ENCODE peak calls at places on chromosomes 11 and 22, in four cellular contexts. B, J, S and T are unnamed samples.

GRCh38 chr11:118052581-118053206 is 24.2 kb upstream of the TMPRSS4 start:
- DNase-seq in S (no peak), J (no peak), B (no peak), T (no peak)

GRCh38 chr22:31143537-31143936 is 3.2 kb upstream of the PLA2G3 start:
- DNase-seq in J (no peak), S (no peak), B (no peak), T (no peak)

GRCh38 chr22:18057568-18058209 is 20.1 kb upstream of the PEX26 start:
- DNase-seq in S (no peak), J (no peak), B (no peak), T (peak; percentile 99)

GRCh38 chr11:8287297-8288070 is 23.8 kb upstream of the LMO1 start:
- DNase-seq in B (no peak), J (no peak), S (peak; percentile 10), T (no peak)

GRCh38 chr11:12516387-12517110 is 139.2 kb downstream of the PARVA start:
- DNase-seq in J (no peak), B (no peak), S (no peak), T (no peak)

GRCh38 chr11:35173011-35173511 is 34.1 kb downstream of the CD44 start:
- DNase-seq in J (no peak), B (no peak), S (peak; percentile 70), T (peak; percentile 90)

GRCh38 chr11:74612877-74613276 is 20.5 kb downstream of the POLD3 start:
- DNase-seq in B (no peak), J (no peak), S (no peak), T (no peak)

GRCh38 chr22:31276426-31277167 is 15.7 kb downstream of the PIK3IP1 start:
- DNase-seq in B (no peak), S (no peak), J (no peak), T (no peak)

GRCh38 chr11:11332141-11332710 is 20.8 kb downstream of the CSNK2A3 start:
- DNase-seq in J (no peak), S (no peak), B (no peak), T (peak; percentile 35)

GRCh38 chr11:130813638-130814037 is 102.6 kb downstream of the SNX19 start:
- DNase-seq in J (no peak), B (no peak), S (no peak), T (peak; percentile 55)

GRCh38 chr22:49590851-49591445 is 236.7 kb downstream of the BRD1 start:
- DNase-seq in S (no peak), J (no peak), B (no peak), T (no peak)

GRCh38 chr11:94909371-94909820 is 64.0 kb downstream of the CWC15 start:
- DNase-seq in J (no peak), S (no peak), B (no peak), T (no peak)

GRCh38 chr11:47394050-47394321 is 14.4 kb upstream of the SLC39A13 start:
- DNase-seq in S (peak; percentile 58), B (no peak), J (no peak), T (no peak)

GRCh38 chr11:113464416-113464815 is 10.8 kb downstream of the DRD2 start:
- DNase-seq in B (no peak), S (no peak), J (no peak), T (no peak)

GRCh38 chr22:45212992-45213751 is 27.5 kb downstream of the KIAA0930 start:
- DNase-seq in S (peak; percentile 76), B (peak; percentile 18), J (no peak), T (no peak)

GRCh38 chr11:35554491-35555237 is 29.2 kb upstream of the PAMR1 start:
- DNase-seq in S (no peak), B (no peak), J (no peak), T (no peak)

GRCh38 chr11:71572811-71573210 is 7.4 kb downstream of the KRTAP5-10 start:
- DNase-seq in S (no peak), J (no peak), B (no peak), T (no peak)

GRCh38 chr22:33240901-33241300 is 182.7 kb upstream of the SYN3 start:
- DNase-seq in J (no peak), S (no peak), B (no peak), T (no peak)

GRCh38 chr11:130980463-130980862 is 64.2 kb upstream of the SNX19 start:
- DNase-seq in B (no peak), J (no peak), S (no peak), T (no peak)

GRCh38 chr11:68118753-68119448 is 2.3 kb downstream of the CHKA start:
- DNase-seq in S (no peak), B (no peak), J (no peak), T (peak; percentile 16)

GRCh38 chr11:19100885-19101284 is 16.1 kb upstream of the ZDHHC13 start:
- DNase-seq in J (no peak), B (no peak), S (no peak), T (no peak)

GRCh38 chr11:81987829-81988472 is 745.7 kb downstream of the FAM181B start:
- DNase-seq in J (no peak), B (no peak), S (no peak), T (peak; percentile 91)

GRCh38 chr11:26510756-26511155 is 61.3 kb downstream of the MUC15 start:
- DNase-seq in S (no peak), J (no peak), B (no peak), T (no peak)

GRCh38 chr11:1458340-1459218 is 28.0 kb downstream of the MOB2 start:
- DNase-seq in J (peak; percentile 45), B (no peak), S (no peak), T (no peak)

GRCh38 chr11:85756401-85757200 is 54.3 kb downstream of the SYTL2 start:
- DNase-seq in B (no peak), S (no peak), J (no peak), T (no peak)